ENCODE peak calls at places on chromosomes 5 and 9, in six cellular contexts. G, Q, A, P, B and E are unnamed samples.
A peak's percentile ranks its signal among the peaks of the same experiment; 100 is the strongest.

GRCh38 chr9:97773723-97774122 is 76.6 kb upstream of the XPA start:
- DNase-seq in G (no peak), Q (no peak), A (peak; percentile 65), P (no peak), B (no peak), E (peak; percentile 19)

GRCh38 chr5:152464048-152464447 is 59.0 kb upstream of the NMUR2 start:
- DNase-seq in G (no peak), Q (no peak), A (no peak), P (no peak), B (no peak), E (no peak)

GRCh38 chr9:23123048-23123632 is 676.5 kb downstream of the DMRTA1 start:
- DNase-seq in G (peak; percentile 5), Q (no peak), A (peak; percentile 10), P (peak; percentile 52), B (peak; percentile 24), E (peak; percentile 38)

GRCh38 chr9:137610944-137611343 is 5.5 kb downstream of the ARRDC1 start:
- DNase-seq in G (no peak), Q (no peak), A (no peak), P (no peak), B (no peak), E (no peak)

GRCh38 chr9:15271403-15271802 is 35.6 kb downstream of the TTC39B start:
- DNase-seq in G (no peak), Q (no peak), A (no peak), P (no peak), B (no peak), E (no peak)

GRCh38 chr5:159913481-159913880 is 2.8 kb upstream of the ADRA1B start:
- DNase-seq in G (no peak), Q (no peak), A (no peak), P (no peak), B (no peak), E (no peak)

GRCh38 chr5:181192337-181193046 is 12.5 kb downstream of the TRIM7 start:
- DNase-seq in G (no peak), Q (no peak), A (no peak), P (no peak), B (peak; percentile 33), E (no peak)

GRCh38 chr9:18478517-18479361 is 4.8 kb downstream of the ADAMTSL1 start:
- DNase-seq in G (no peak), Q (no peak), A (no peak), P (no peak), B (no peak), E (no peak)

GRCh38 chr9:104586496-104587180 is 12.6 kb downstream of the OR13C5 start:
- DNase-seq in G (no peak), Q (no peak), A (no peak), P (no peak), B (no peak), E (no peak)

GRCh38 chr5:19001054-19001453 is 986.9 kb downstream of the CDH18 start:
- DNase-seq in G (no peak), Q (no peak), A (no peak), P (no peak), B (no peak), E (no peak)

DNA sequence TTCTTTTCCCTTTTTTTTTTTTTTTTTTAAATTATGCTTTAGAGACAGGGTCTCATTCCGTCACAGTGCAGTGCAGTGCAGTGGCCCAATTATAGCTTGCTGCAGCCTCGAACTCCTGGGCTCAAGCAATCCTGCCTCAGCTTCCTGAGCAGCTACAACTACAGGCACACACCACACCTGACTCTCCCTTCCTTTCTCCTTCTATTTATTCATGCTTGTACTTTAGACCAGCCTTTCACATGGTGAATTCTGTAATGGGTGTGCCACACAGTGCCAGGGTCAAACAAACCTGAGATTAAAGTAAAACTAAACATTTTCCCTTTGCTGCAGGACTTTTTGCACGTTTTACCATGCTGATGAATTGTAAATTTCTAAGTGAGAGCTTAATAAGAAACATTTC is 8.0 kb downstream of the SH3RF2 start:
- DNase-seq in G (peak; percentile 49), Q (no peak), A (peak; percentile 52), P (no peak), B (no peak), E (peak; percentile 22)
- H3K4me1 ChIP-seq in G (peaks cover 79% of the 10 kb centered on the region), Q (no peaks in the 10 kb centered on the region), A (peaks cover 26% of the 10 kb centered on the region), P (peaks cover 69% of the 10 kb centered on the region), B (no peaks in the 10 kb centered on the region), E (peaks cover 87% of the 10 kb centered on the region)

GRCh38 chr5:174736351-174736721 is 12.0 kb downstream of the MSX2 start:
- DNase-seq in G (no peak), Q (no peak), A (no peak), P (no peak), B (no peak), E (no peak)

GRCh38 chr5:174735498-174736350 is 11.3 kb downstream of the MSX2 start:
- DNase-seq in G (peak; percentile 5), Q (no peak), A (no peak), P (peak; percentile 34), B (no peak), E (no peak)

GRCh38 chr5:174733091-174733690 is 8.8 kb downstream of the MSX2 start:
- DNase-seq in G (no peak), Q (no peak), A (no peak), P (no peak), B (no peak), E (no peak)

GRCh38 chr5:174733836-174734235 is 9.5 kb downstream of the MSX2 start:
- DNase-seq in G (no peak), Q (no peak), A (no peak), P (no peak), B (no peak), E (no peak)

DNA sequence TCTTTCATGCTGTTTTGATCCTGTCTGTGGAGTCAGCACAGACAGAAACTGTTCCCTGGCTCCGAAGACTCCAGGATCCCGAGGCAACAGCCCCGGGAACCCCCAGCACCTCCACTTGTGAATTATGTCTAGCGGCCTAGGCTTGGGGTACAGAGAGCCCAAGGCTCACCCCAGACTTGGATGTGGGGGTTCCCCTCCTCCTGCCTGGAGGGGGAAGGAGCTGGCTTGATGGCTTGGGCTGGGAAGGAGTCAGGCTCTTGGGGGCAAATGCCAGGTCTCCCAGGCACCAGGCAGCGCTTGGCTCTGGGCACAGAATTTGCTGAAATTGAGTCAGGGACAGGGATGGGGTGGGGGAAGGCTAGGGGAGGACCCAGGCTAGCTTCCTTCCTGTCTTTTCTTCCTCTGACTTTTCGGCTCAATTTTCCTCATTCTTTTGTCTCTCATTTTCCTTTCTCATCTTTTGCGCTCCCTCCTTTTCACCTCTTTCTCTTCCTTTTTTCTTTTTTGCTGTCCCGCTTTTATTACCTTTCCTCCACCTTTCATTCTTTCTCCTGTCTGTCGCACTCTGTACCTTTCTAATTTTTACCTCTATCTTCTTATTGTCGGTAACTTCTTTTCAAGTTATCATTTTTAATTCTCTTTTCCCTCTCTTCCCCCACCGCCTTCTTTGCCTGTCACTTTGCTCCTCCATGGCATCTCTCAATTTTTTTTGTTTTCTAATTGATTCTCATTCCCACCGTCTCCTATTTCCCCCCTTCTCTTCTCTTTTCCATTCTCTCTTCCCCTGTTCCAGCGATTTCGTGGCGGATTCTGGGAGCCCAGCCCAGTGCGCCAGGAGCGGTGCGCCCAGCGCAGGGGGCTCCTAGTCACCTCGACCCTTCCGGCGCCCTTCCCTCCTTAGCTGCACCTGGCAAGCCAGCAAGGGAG is 10.5 kb downstream of the MSX2 start:
- DNase-seq in G (no peak), Q (no peak), A (no peak), P (no peak), B (no peak), E (no peak)
- H3K4me3 ChIP-seq in G (no peak overlapping the region), Q (no peak overlapping the region), A (no peak overlapping the region), P (peak overlapping the region; percentile 43), B (no peak overlapping the region), E (no peak overlapping the region)

GRCh38 chr5:172114875-172115422 is 73.1 kb downstream of the STK10 start:
- DNase-seq in G (no peak), Q (no peak), A (peak; percentile 66), P (no peak), B (peak; percentile 63), E (no peak)

GRCh38 chr5:172113036-172113435 is 75.0 kb downstream of the STK10 start:
- DNase-seq in G (no peak), Q (no peak), A (peak; percentile 53), P (no peak), B (no peak), E (peak; percentile 31)

GRCh38 chr5:172117977-172118701 is 69.9 kb downstream of the STK10 start:
- DNase-seq in G (no peak), Q (no peak), A (no peak), P (no peak), B (peak; percentile 42), E (peak; percentile 21)

GRCh38 chr5:172118891-172119290 is 69.1 kb downstream of the STK10 start:
- DNase-seq in G (no peak), Q (no peak), A (no peak), P (no peak), B (no peak), E (no peak)

DNA sequence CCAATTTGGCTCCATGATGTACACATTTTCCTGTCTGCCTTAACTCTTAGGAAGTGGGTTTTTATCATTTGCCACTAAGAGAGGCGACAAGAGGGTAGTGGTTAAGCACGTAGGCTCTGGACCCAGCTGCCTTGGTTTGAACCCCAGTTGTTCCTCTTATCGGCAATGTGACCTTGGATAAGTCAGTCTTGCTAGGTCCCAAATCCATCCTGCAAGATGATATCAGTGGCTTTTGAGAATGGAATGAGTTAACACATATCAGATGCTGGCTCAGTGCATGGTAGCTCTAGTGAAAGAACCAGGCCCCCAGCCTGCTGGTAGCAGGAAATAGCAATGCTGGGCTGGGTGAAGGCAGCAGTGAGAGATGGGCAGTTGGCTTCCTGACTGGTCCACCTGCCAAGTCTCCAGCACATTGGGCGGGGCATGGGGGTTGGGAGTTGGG is 72.5 kb downstream of the STK10 start:
- DNase-seq in G (no peak), Q (no peak), A (no peak), P (no peak), B (no peak), E (no peak)
- TF ChIP-seq POLR2A in G (no peak), Q (no peak), A (no peak), P (no peak), B (no peak), E (no peak)

GRCh38 chr9:77898864-77899263 is 132.7 kb downstream of the GNAQ start:
- DNase-seq in G (no peak), Q (no peak), A (no peak), P (no peak), B (no peak), E (no peak)
- H3K4me1 ChIP-seq in G (no peaks in the 10 kb centered on the region), Q (peaks cover 2% of the 10 kb centered on the region), A (peaks cover 4% of the 10 kb centered on the region), P (no peaks in the 10 kb centered on the region), B (no peaks in the 10 kb centered on the region), E (peaks cover 5% of the 10 kb centered on the region)

GRCh38 chr5:87184544-87184943 is 83.1 kb upstream of the RASA1 start:
- DNase-seq in G (no peak), Q (no peak), A (no peak), P (no peak), B (no peak), E (no peak)

GRCh38 chr5:87188411-87188810 is 79.3 kb upstream of the RASA1 start:
- DNase-seq in G (no peak), Q (no peak), A (no peak), P (no peak), B (no peak), E (no peak)

GRCh38 chr5:87185838-87186237 is 81.8 kb upstream of the RASA1 start:
- DNase-seq in G (no peak), Q (no peak), A (no peak), P (no peak), B (no peak), E (no peak)

GRCh38 chr5:87182622-87183021 is 85.1 kb upstream of the RASA1 start:
- DNase-seq in G (no peak), Q (no peak), A (no peak), P (no peak), B (no peak), E (no peak)
- H3K4me3 ChIP-seq in G (no peak overlapping the region), Q (no peak overlapping the region), A (no peak overlapping the region), P (no peak overlapping the region), B (no peak overlapping the region), E (no peak overlapping the region)

GRCh38 chr9:124860582-124861341 is 995 bp downstream of the RPL35 start:
- DNase-seq in G (no peak), Q (no peak), A (no peak), P (no peak), B (no peak), E (no peak)
- TF ChIP-seq POLR2A in G (no peak), Q (no peak), A (no peak), P (no peak), B (no peak), E (no peak)